ENCODE peak calls at places on chromosome 1, in eight cellular contexts. H, V, Q, X, W, S, L and N are unnamed samples.
A peak's percentile ranks its signal among the peaks of the same experiment; 100 is the strongest.

GRCh38 chr1:58432813-58433668 is 113.5 kb downstream of the OMA1 start:
- DNase-seq in X (peak; percentile 76), W (peak; percentile 67), L (peak; percentile 92), H (no peak), S (no peak), V (peak; percentile 69), Q (peak; percentile 28), N (peak; percentile 9)

GRCh38 chr1:116318897-116319296 is 54.1 kb upstream of the ATP1A1 start:
- DNase-seq in X (no peak), S (no peak), V (no peak), W (no peak), H (no peak), L (no peak), Q (peak; percentile 65), N (no peak)

GRCh38 chr1:180181048-180181447 is 26.4 kb downstream of the QSOX1 start:
- DNase-seq in L (peak; percentile 65), W (no peak), V (peak; percentile 16), H (no peak), Q (peak; percentile 39), X (peak; percentile 30), S (no peak), N (no peak)

GRCh38 chr1:40394456-40395172 is 21.1 kb downstream of the SMAP2 start:
- DNase-seq in V (no peak), X (no peak), L (no peak), H (no peak), S (no peak), Q (no peak), W (no peak), N (no peak)

GRCh38 chr1:114154963-114155322 is 1.3 kb upstream of the SYT6 start:
- DNase-seq in H (no peak), V (no peak), W (no peak), L (peak; percentile 86), Q (peak; percentile 45), S (no peak), X (peak; percentile 91), N (no peak)

GRCh38 chr1:209652873-209653401 is 712 bp upstream of the LAMB3 start:
- DNase-seq in W (no peak), S (no peak), Q (peak; percentile 95), X (no peak), L (no peak), H (no peak), V (peak; percentile 89), N (peak; percentile 77)

GRCh38 chr1:80099713-80100112 is 1093.2 kb upstream of the ADGRL4 start:
- DNase-seq in W (no peak), L (no peak), Q (no peak), X (no peak), S (no peak), H (no peak), V (no peak), N (no peak)

GRCh38 chr1:234926252-234926573 is 202.4 kb downstream of the TOMM20 start:
- DNase-seq in S (no peak), L (no peak), X (no peak), W (no peak), H (no peak), Q (no peak), V (no peak), N (no peak)

GRCh38 chr1:212121772-212122171 is 86.2 kb downstream of the DTL start:
- DNase-seq in X (no peak), W (no peak), V (no peak), H (no peak), Q (no peak), S (no peak), L (no peak), N (no peak)

GRCh38 chr1:240811261-240811660 is 199.3 kb upstream of the GREM2 start:
- DNase-seq in W (no peak), Q (no peak), H (no peak), V (no peak), S (no peak), X (no peak), L (no peak), N (no peak)

GRCh38 chr1:112689842-112690237 is 15.4 kb downstream of the MOV10 start:
- DNase-seq in S (no peak), Q (no peak), X (no peak), V (no peak), W (no peak), L (no peak), H (no peak), N (no peak)

GRCh38 chr1:17207540-17207939 is 2.6 kb downstream of the PADI1 start:
- DNase-seq in X (no peak), V (no peak), L (no peak), Q (no peak), S (no peak), H (no peak), W (no peak), N (no peak)

GRCh38 chr1:183365093-183365492 is 53.1 kb downstream of the NMNAT2 start:
- DNase-seq in W (no peak), V (no peak), L (no peak), S (no peak), Q (no peak), H (no peak), X (no peak), N (no peak)

GRCh38 chr1:179586107-179586823 is 5.4 kb upstream of the TDRD5 start:
- DNase-seq in X (peak; percentile 79), V (peak; percentile 73), L (peak; percentile 85), S (no peak), Q (peak; percentile 73), H (no peak), W (no peak), N (peak; percentile 52)

GRCh38 chr1:3070654-3071506 is 1.9 kb downstream of the PRDM16 start:
- DNase-seq in H (no peak), V (no peak), W (no peak), X (peak; percentile 60), S (no peak), Q (peak; percentile 37), L (peak; percentile 75), N (no peak)

GRCh38 chr1:174742805-174743653 is 256.7 kb upstream of the CACYBP start:
- DNase-seq in L (no peak), V (no peak), W (no peak), H (no peak), S (no peak), X (no peak), Q (no peak), N (no peak)

GRCh38 chr1:31768939-31769704 is 5.0 kb upstream of the ADGRB2 start:
- DNase-seq in H (no peak), L (no peak), Q (no peak), W (no peak), X (no peak), S (no peak), V (no peak), N (no peak)

GRCh38 chr1:16071614-16072013 is 1.8 kb downstream of the FAM131C start:
- DNase-seq in S (no peak), Q (no peak), W (no peak), V (no peak), L (no peak), H (no peak), X (no peak), N (no peak)

GRCh38 chr1:211517006-211517405 is 25.0 kb upstream of the RD3 start:
- DNase-seq in Q (peak; percentile 79), X (no peak), H (no peak), L (peak; percentile 27), S (no peak), V (no peak), W (no peak), N (no peak)